ENCODE peak calls at places on chromosomes 4 and X, in nine cellular contexts. L is iPS-NIHi11, V is NCI-H82, T is body of pancreas, S is hippocampal formation, M is GOT3, F is type B pancreatic cell, N is right atrium auricular region, B is lung microvascular endothelial cell. P is an unnamed sample.

GRCh38 chrX:20066968-20067708 is 49.6 kb downstream of the MAP7D2 start:
- DNase-seq in L (peak), V (peak), T (peak), S (peak), M (no peak), F (no peak), N (no peak), B (peak), P (no peak)

GRCh38 chr4:23483320-23483958 is 406.4 kb downstream of the PPARGC1A start:
- DNase-seq in L (no peak), V (no peak), T (no peak), S (no peak), M (no peak), F (no peak), N (no peak), B (no peak), P (no peak)

GRCh38 chr4:44638091-44638490 is 13.3 kb downstream of the YIPF7 start:
- DNase-seq in L (no peak), V (peak), T (no peak), S (no peak), M (no peak), F (no peak), N (no peak), B (no peak), P (no peak)

GRCh38 chr4:76377922-76378321 is 43.0 kb downstream of the CCDC158 start:
- DNase-seq in L (peak), V (peak), T (peak), S (no peak), M (no peak), F (no peak), N (no peak), B (peak), P (no peak)

GRCh38 chrX:119676949-119677653 is 15.9 kb downstream of the SEPTIN6 start:
- DNase-seq in L (no peak), V (peak), T (no peak), S (no peak), M (no peak), F (no peak), N (no peak), B (no peak), P (no peak)

GRCh38 chr4:23945521-23946017 is 55.7 kb upstream of the PPARGC1A start:
- DNase-seq in L (no peak), V (no peak), T (peak), S (no peak), M (no peak), F (no peak), N (no peak), B (peak), P (peak)

GRCh38 chr4:164926301-164926700 is 49.3 kb downstream of the APELA start:
- DNase-seq in L (no peak), V (no peak), T (no peak), S (no peak), M (no peak), F (no peak), N (no peak), B (no peak), P (no peak)

GRCh38 chr4:74370912-74371311 is 6.0 kb downstream of the EREG start:
- DNase-seq in L (peak), V (peak), T (peak), S (peak), M (no peak), F (no peak), N (no peak), B (peak), P (peak)

GRCh38 chr4:175661437-175661836 is 150.6 kb downstream of the GPM6A start:
- DNase-seq in L (no peak), V (no peak), T (no peak), S (no peak), M (no peak), F (no peak), N (no peak), B (no peak), P (no peak)

GRCh38 chrX:78517124-78517523 is 142.0 kb downstream of the RTL3 start:
- DNase-seq in L (no peak), V (no peak), T (no peak), S (no peak), M (no peak), F (no peak), N (no peak), B (no peak), P (no peak)

P was measured in T1000.